ENCODE peak calls at places on chromosomes 4 and X, in eight cellular contexts. One of them, this sample, is unnamed.

GRCh38 chrX:40107291-40108083 is 9.7 kb upstream of the BCOR start:
- DNase-seq in GM23248: peak; percentile 68
- DNase-seq in PC-3: peak; percentile 64
- DNase-seq in H1: peak; percentile 57
- DNase-seq in K562: peak; percentile 85
- DNase-seq in GM23338: peak; percentile 44
- DNase-seq in fibroblast of lung: no peak
- DNase-seq in MM.1S: peak; percentile 19
- DNase-seq in this sample: peak; percentile 76

GRCh38 chrX:78330068-78330467 is 2.7 kb upstream of the CYSLTR1 start:
- DNase-seq in H1: no peak
- DNase-seq in fibroblast of lung: no peak
- DNase-seq in K562: no peak
- DNase-seq in PC-3: no peak
- DNase-seq in MM.1S: no peak
- DNase-seq in GM23248: no peak
- DNase-seq in GM23338: no peak
- DNase-seq in this sample: no peak

GRCh38 chrX:40705658-40706312 is 29.6 kb downstream of the MED14 start:
- DNase-seq in PC-3: no peak
- DNase-seq in H1: no peak
- DNase-seq in fibroblast of lung: no peak
- DNase-seq in GM23338: no peak
- DNase-seq in MM.1S: no peak
- DNase-seq in K562: no peak
- DNase-seq in GM23248: no peak
- DNase-seq in this sample: no peak

GRCh38 chr4:84582988-84583870 is at the start of gene CDS1:
- DNase-seq in GM23248: peak; percentile 56
- DNase-seq in H1: peak; percentile 75
- DNase-seq in GM23338: peak; percentile 77
- DNase-seq in fibroblast of lung: no peak
- DNase-seq in PC-3: peak; percentile 46
- DNase-seq in MM.1S: no peak
- DNase-seq in K562: peak; percentile 18
- DNase-seq in this sample: peak; percentile 71

GRCh38 chr4:173191623-173192041 is 23.0 kb downstream of the GALNT7 start:
- DNase-seq in K562: no peak
- DNase-seq in GM23248: peak; percentile 42
- DNase-seq in fibroblast of lung: peak; percentile 32
- DNase-seq in MM.1S: no peak
- DNase-seq in H1: no peak
- DNase-seq in PC-3: peak; percentile 90
- DNase-seq in GM23338: no peak
- DNase-seq in this sample: peak; percentile 29

GRCh38 chrX:16819634-16820033 is 33.4 kb downstream of the TXLNG start:
- DNase-seq in H1: no peak
- DNase-seq in MM.1S: no peak
- DNase-seq in GM23248: no peak
- DNase-seq in K562: no peak
- DNase-seq in PC-3: no peak
- DNase-seq in fibroblast of lung: no peak
- DNase-seq in GM23338: no peak
- DNase-seq in this sample: no peak

GRCh38 chrX:38108364-38108763 is 102.0 kb downstream of the SYTL5 start:
- DNase-seq in GM23338: no peak
- DNase-seq in fibroblast of lung: no peak
- DNase-seq in MM.1S: no peak
- DNase-seq in K562: no peak
- DNase-seq in GM23248: no peak
- DNase-seq in PC-3: no peak
- DNase-seq in H1: no peak
- DNase-seq in this sample: no peak

GRCh38 chrX:78658851-78659744 is at the start of gene RTL3:
- DNase-seq in H1: no peak
- DNase-seq in GM23248: peak; percentile 83
- DNase-seq in K562: no peak
- DNase-seq in fibroblast of lung: peak; percentile 56
- DNase-seq in GM23338: no peak
- DNase-seq in PC-3: peak; percentile 73
- DNase-seq in MM.1S: no peak
- DNase-seq in this sample: no peak

GRCh38 chr4:150315175-150315574 is 236.9 kb downstream of the DCLK2 start:
- DNase-seq in GM23248: no peak
- DNase-seq in GM23338: peak; percentile 74
- DNase-seq in fibroblast of lung: no peak
- DNase-seq in PC-3: no peak
- DNase-seq in H1: no peak
- DNase-seq in MM.1S: no peak
- DNase-seq in K562: no peak
- DNase-seq in this sample: no peak

GRCh38 chr4:79865253-79865652 is 207.8 kb downstream of the ANTXR2 start:
- DNase-seq in PC-3: peak; percentile 26
- DNase-seq in GM23248: peak; percentile 67
- DNase-seq in GM23338: no peak
- DNase-seq in fibroblast of lung: peak; percentile 25
- DNase-seq in H1: no peak
- DNase-seq in MM.1S: no peak
- DNase-seq in K562: no peak
- DNase-seq in this sample: no peak

GRCh38 chr4:41670530-41670929 is 78.0 kb downstream of the PHOX2B start:
- DNase-seq in GM23248: no peak
- DNase-seq in H1: no peak
- DNase-seq in fibroblast of lung: no peak
- DNase-seq in K562: no peak
- DNase-seq in GM23338: no peak
- DNase-seq in MM.1S: no peak
- DNase-seq in PC-3: no peak
- DNase-seq in this sample: no peak

GRCh38 chr4:13910556-13910955 is 283.0 kb upstream of the BOD1L1 start:
- DNase-seq in K562: no peak
- DNase-seq in PC-3: no peak
- DNase-seq in fibroblast of lung: peak; percentile 37
- DNase-seq in GM23338: no peak
- DNase-seq in MM.1S: no peak
- DNase-seq in GM23248: no peak
- DNase-seq in H1: no peak
- DNase-seq in this sample: no peak

GRCh38 chr4:189377576-189377975 is 563.1 kb upstream of the FRG1 start:
- DNase-seq in PC-3: no peak
- DNase-seq in MM.1S: no peak
- DNase-seq in H1: no peak
- DNase-seq in fibroblast of lung: no peak
- DNase-seq in GM23338: no peak
- DNase-seq in GM23248: no peak
- DNase-seq in K562: no peak
- DNase-seq in this sample: no peak

GRCh38 chrX:42673411-42673810 is 104.6 kb downstream of the PPP1R2C start:
- DNase-seq in fibroblast of lung: peak; percentile 33
- DNase-seq in K562: no peak
- DNase-seq in PC-3: no peak
- DNase-seq in GM23248: no peak
- DNase-seq in MM.1S: no peak
- DNase-seq in H1: no peak
- DNase-seq in GM23338: no peak
- DNase-seq in this sample: peak; percentile 18

GRCh38 chr4:106201373-106201772 is 114.6 kb downstream of the TBCK start:
- DNase-seq in MM.1S: peak; percentile 24
- DNase-seq in H1: no peak
- DNase-seq in PC-3: peak; percentile 33
- DNase-seq in K562: peak; percentile 9
- DNase-seq in GM23338: peak; percentile 30
- DNase-seq in fibroblast of lung: peak; percentile 53
- DNase-seq in GM23248: peak; percentile 37
- DNase-seq in this sample: peak; percentile 29

GRCh38 chr4:6779667-6780565 is 2.6 kb upstream of the KIAA0232 start:
- DNase-seq in GM23248: peak; percentile 21
- DNase-seq in GM23338: peak; percentile 71
- DNase-seq in fibroblast of lung: peak; percentile 59
- DNase-seq in PC-3: no peak
- DNase-seq in H1: no peak
- DNase-seq in MM.1S: no peak
- DNase-seq in K562: peak; percentile 24
- DNase-seq in this sample: no peak

GRCh38 chrX:131907488-131908314 is 115.4 kb upstream of the STK26 start:
- DNase-seq in GM23248: no peak
- DNase-seq in PC-3: no peak
- DNase-seq in GM23338: no peak
- DNase-seq in K562: peak; percentile 22
- DNase-seq in fibroblast of lung: no peak
- DNase-seq in H1: no peak
- DNase-seq in MM.1S: peak; percentile 71
- DNase-seq in this sample: no peak
- TF ChIP-seq EZH2 in GM23248: no peak
- TF ChIP-seq EZH2 in PC-3: no peak
- TF ChIP-seq EZH2 in GM23338: no peak
- TF ChIP-seq EZH2 in K562: no peak
- TF ChIP-seq EZH2 in fibroblast of lung: no peak
- TF ChIP-seq EZH2 in H1: no peak
- TF ChIP-seq EZH2 in MM.1S: no peak
- TF ChIP-seq EZH2 in this sample: no peak

GRCh38 chr4:89212666-89213381 is 94.8 kb downstream of the GPRIN3 start:
- DNase-seq in H1: no peak
- DNase-seq in K562: no peak
- DNase-seq in GM23248: peak; percentile 59
- DNase-seq in fibroblast of lung: no peak
- DNase-seq in MM.1S: no peak
- DNase-seq in GM23338: no peak
- DNase-seq in PC-3: no peak
- DNase-seq in this sample: no peak
- TF ChIP-seq EZH2 in H1: no peak
- TF ChIP-seq EZH2 in K562: no peak
- TF ChIP-seq EZH2 in GM23248: no peak
- TF ChIP-seq EZH2 in fibroblast of lung: no peak
- TF ChIP-seq EZH2 in MM.1S: no peak
- TF ChIP-seq EZH2 in GM23338: no peak
- TF ChIP-seq EZH2 in PC-3: no peak
- TF ChIP-seq EZH2 in this sample: no peak

GRCh38 chrX:137565318-137565904 is 516 bp upstream of the ZIC3 start:
- DNase-seq in MM.1S: no peak
- DNase-seq in K562: no peak
- DNase-seq in GM23338: peak; percentile 2
- DNase-seq in fibroblast of lung: no peak
- DNase-seq in GM23248: no peak
- DNase-seq in H1: no peak
- DNase-seq in PC-3: no peak
- DNase-seq in this sample: no peak

GRCh38 chrX:137567474-137568232 is 1.7 kb downstream of the ZIC3 start:
- DNase-seq in GM23248: peak; percentile 1
- DNase-seq in K562: no peak
- DNase-seq in MM.1S: no peak
- DNase-seq in PC-3: no peak
- DNase-seq in H1: no peak
- DNase-seq in fibroblast of lung: no peak
- DNase-seq in GM23338: peak; percentile 53
- DNase-seq in this sample: no peak

GRCh38 chrX:137568741-137569469 is 3.0 kb downstream of the ZIC3 start:
- DNase-seq in MM.1S: no peak
- DNase-seq in GM23248: peak; percentile 0
- DNase-seq in GM23338: no peak
- DNase-seq in H1: peak; percentile 46
- DNase-seq in fibroblast of lung: no peak
- DNase-seq in PC-3: no peak
- DNase-seq in K562: no peak
- DNase-seq in this sample: no peak

GRCh38 chrX:137565921-137566745 is at the start of gene ZIC3:
- DNase-seq in GM23248: peak; percentile 35
- DNase-seq in fibroblast of lung: peak; percentile 1
- DNase-seq in PC-3: peak; percentile 50
- DNase-seq in K562: no peak
- DNase-seq in MM.1S: no peak
- DNase-seq in H1: peak; percentile 84
- DNase-seq in GM23338: peak; percentile 80
- DNase-seq in this sample: peak; percentile 74

DNA sequence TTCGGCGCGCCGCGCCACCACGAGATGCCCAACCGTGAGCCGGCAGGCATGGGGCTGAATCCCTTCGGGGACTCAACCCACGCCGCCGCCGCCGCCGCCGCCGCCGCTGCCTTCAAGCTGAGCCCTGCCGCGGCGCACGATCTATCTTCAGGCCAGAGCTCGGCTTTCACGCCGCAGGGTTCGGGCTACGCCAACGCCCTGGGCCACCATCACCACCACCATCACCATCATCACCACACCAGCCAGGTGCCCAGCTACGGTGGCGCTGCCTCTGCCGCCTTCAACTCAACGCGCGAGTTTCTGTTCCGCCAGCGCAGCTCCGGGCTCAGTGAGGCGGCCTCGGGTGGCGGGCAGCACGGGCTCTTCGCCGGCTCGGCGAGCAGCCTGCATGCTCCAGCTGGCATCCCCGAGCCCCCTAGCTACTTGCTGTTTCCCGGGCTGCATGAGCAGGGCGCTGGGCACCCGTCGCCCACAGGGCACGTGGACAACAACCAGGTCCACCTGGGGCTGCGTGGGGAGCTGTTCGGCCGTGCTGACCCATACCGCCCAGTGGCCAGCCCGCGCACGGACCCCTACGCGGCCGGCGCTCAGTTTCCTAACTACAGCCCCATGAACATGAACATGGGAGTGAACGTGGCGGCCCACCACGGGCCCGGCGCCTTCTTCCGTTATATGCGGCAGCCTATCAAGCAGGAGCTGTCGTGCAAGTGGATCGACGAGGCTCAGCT is 983 bp downstream of the ZIC3 start:
- DNase-seq in K562: no peak
- DNase-seq in fibroblast of lung: no peak
- DNase-seq in GM23248: peak; percentile 12
- DNase-seq in GM23338: no peak
- DNase-seq in PC-3: no peak
- DNase-seq in H1: no peak
- DNase-seq in MM.1S: no peak
- DNase-seq in this sample: no peak
- TF ChIP-seq EZH2 in K562: no peak
- TF ChIP-seq EZH2 in fibroblast of lung: peak; percentile 47
- TF ChIP-seq EZH2 in GM23248: no peak
- TF ChIP-seq EZH2 in GM23338: no peak
- TF ChIP-seq EZH2 in PC-3: peak; percentile 81
- TF ChIP-seq EZH2 in H1: no peak
- TF ChIP-seq EZH2 in MM.1S: no peak
- TF ChIP-seq EZH2 in this sample: peak; percentile 80

DNA sequence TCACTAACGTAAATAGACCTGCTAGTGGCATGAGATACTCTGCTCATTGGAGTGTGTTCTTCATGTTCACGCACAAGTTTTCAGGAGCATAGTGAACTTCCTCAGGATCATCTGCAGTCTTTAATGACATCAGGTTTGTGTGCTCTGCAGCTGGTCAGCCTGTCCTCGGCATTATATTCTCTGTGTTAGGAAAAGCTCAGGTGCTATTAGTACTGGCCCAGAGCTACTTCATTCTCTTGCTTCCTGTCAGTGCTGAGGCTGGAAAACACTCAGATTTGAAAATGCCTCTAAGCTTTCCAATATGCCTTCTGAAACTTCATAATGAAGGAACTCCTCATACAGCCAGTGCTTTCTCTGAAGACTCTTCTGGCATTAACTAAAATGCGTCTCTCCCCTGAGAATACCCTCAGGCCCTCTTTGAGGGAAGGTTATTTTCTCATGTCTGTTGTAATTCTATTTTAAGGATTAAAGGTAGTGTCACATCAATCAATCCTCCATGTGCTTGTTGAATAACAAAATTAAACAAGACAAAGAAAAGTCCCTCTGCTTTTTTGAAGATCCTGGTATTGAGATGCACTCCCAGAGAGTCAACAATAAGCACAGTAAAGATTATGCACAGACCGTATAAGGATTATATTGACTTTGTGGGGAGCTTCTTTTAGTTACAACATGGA is 666.4 kb downstream of the ADGRL3 start:
- DNase-seq in GM23248: no peak
- DNase-seq in fibroblast of lung: no peak
- DNase-seq in MM.1S: no peak
- DNase-seq in GM23338: no peak
- DNase-seq in K562: no peak
- DNase-seq in H1: no peak
- DNase-seq in PC-3: no peak
- DNase-seq in this sample: no peak
- TF ChIP-seq EZH2 in GM23248: no peak
- TF ChIP-seq EZH2 in fibroblast of lung: no peak
- TF ChIP-seq EZH2 in MM.1S: no peak
- TF ChIP-seq EZH2 in GM23338: no peak
- TF ChIP-seq EZH2 in K562: no peak
- TF ChIP-seq EZH2 in H1: no peak
- TF ChIP-seq EZH2 in PC-3: no peak
- TF ChIP-seq EZH2 in this sample: no peak

This sample was measured in hepatocyte.